ENCODE peak calls at places on chromosomes 2 and 18, in five cellular contexts. N is neural progenitor cell; A is CD8-positive, alpha-beta T cell; G is transverse colon; O is CD4-positive, alpha-beta T cell. E is an unnamed sample. For H3K27me3, the result is how much of the 10 kb centered on the place peaks cover.

GRCh38 chr2:77228379-77228778 is 293.8 kb downstream of the LRRTM4 start:
- DNase-seq in N (no peak), A (no peak), G (no peak), O (no peak), E (peak)

GRCh38 chr2:76850969-76851368 is 671.2 kb downstream of the LRRTM4 start:
- DNase-seq in N (no peak), A (no peak), G (no peak), O (no peak), E (no peak)

GRCh38 chr2:43276962-43277383 is 50.6 kb upstream of the ZFP36L2 start:
- DNase-seq in N (no peak), A (no peak), G (no peak), O (no peak), E (no peak)

GRCh38 chr18:10055125-10055750 is 141.4 kb downstream of the VAPA start:
- DNase-seq in N (no peak), A (no peak), G (no peak), O (no peak), E (no peak)

GRCh38 chr18:54875063-54875462 is 46.8 kb downstream of the RAB27B start:
- DNase-seq in N (no peak), A (no peak), G (no peak), O (no peak), E (no peak)

GRCh38 chr2:95025406-95026319 is at the start of gene MAL:
- DNase-seq in N (peak), A (peak), G (no peak), O (peak), E (peak)

GRCh38 chr2:44705356-44705755 is 236.1 kb upstream of the SIX3 start:
- DNase-seq in N (peak), A (no peak), G (no peak), O (no peak), E (peak)

GRCh38 chr18:22667616-22668422 is 250.1 kb upstream of the CTAGE1 start:
- DNase-seq in N (no peak), A (no peak), G (no peak), O (no peak), E (no peak)

GRCh38 chr2:136527560-136527959 is 237.8 kb upstream of the THSD7B start:
- DNase-seq in N (peak), A (no peak), G (no peak), O (no peak), E (no peak)

GRCh38 chr2:20444993-20445910 is 1.6 kb upstream of the RHOB start:
- DNase-seq in N (no peak), A (no peak), G (peak), O (no peak), E (peak)

GRCh38 chr2:207790898-207791297 is 21.2 kb upstream of the FZD5 start:
- DNase-seq in N (no peak), A (no peak), G (no peak), O (no peak), E (no peak)

GRCh38 chr18:80159713-80160636 is 50.9 kb downstream of the ADNP2 start:
- DNase-seq in N (no peak), A (peak), G (no peak), O (peak), E (no peak)

GRCh38 chr18:58549814-58550339 is 79.0 kb downstream of the ALPK2 start:
- DNase-seq in N (no peak), A (no peak), G (peak), O (no peak), E (no peak)

GRCh38 chr2:20203521-20204225 is 21.3 kb downstream of the SDC1 start:
- DNase-seq in N (no peak), A (no peak), G (no peak), O (no peak), E (no peak)

GRCh38 chr2:234869969-234870368 is 81.8 kb upstream of the SH3BP4 start:
- DNase-seq in N (no peak), A (no peak), G (no peak), O (no peak), E (no peak)

GRCh38 chr18:32318581-32318980 is 128.7 kb downstream of the MEP1B start:
- DNase-seq in N (no peak), A (no peak), G (no peak), O (no peak), E (no peak)

GRCh38 chr18:50848038-50848437 is 28.2 kb upstream of the MRO start:
- DNase-seq in N (no peak), A (no peak), G (no peak), O (no peak), E (no peak)

GRCh38 chr2:199602271-199602895 is 144.6 kb upstream of the SATB2 start:
- DNase-seq in N (peak), A (no peak), G (peak), O (no peak), E (peak)

GRCh38 chr2:167491788-167492187 is 603.5 kb downstream of the XIRP2 start:
- DNase-seq in N (no peak), A (no peak), G (no peak), O (no peak), E (no peak)

GRCh38 chr18:24933345-24933744 is 418.6 kb downstream of the ZNF521 start:
- DNase-seq in N (no peak), A (no peak), G (no peak), O (no peak), E (no peak)

GRCh38 chr2:120844098-120844738 is 108.5 kb downstream of the GLI2 start:
- DNase-seq in N (no peak), A (no peak), G (no peak), O (no peak), E (no peak)

GRCh38 chr2:86281066-86281700 is 56.2 kb downstream of the REEP1 start:
- DNase-seq in N (no peak), A (no peak), G (no peak), O (no peak), E (no peak)
- H3K27me3 ChIP-seq in N (under half), A (under half), G (under half), O (under half), E (under half)

GRCh38 chr2:217030081-217030480 is 170.2 kb upstream of the TNP1 start:
- DNase-seq in N (no peak), A (no peak), G (no peak), O (no peak), E (no peak)
- H3K27me3 ChIP-seq in N (under half), A (under half), G (under half), O (under half), E (under half)

DNA sequence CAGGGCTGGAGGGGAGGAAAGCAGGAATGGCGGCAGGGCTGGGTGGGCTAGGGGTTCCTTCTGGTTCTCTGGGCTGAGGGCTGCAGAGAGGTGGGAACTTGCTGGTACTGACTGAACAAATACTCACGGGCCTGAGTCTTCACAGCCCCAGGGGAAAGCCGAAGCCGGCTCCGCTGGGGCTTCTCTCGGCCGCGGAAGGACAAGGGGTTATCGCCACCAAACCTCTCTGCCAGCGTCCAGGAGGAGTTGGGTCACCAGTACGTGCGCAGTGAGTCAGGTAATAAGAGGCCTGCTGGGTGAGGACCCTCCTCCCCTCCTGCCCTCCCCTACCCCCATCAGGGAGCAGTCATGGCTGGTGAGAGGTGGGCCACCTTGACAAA is 13.5 kb upstream of the GMPPA start:
- DNase-seq in N (no peak), A (no peak), G (no peak), O (no peak), E (no peak)
- H3K27me3 ChIP-seq in N (half or more), A (under half), G (half or more), O (half or more), E (under half)

DNA sequence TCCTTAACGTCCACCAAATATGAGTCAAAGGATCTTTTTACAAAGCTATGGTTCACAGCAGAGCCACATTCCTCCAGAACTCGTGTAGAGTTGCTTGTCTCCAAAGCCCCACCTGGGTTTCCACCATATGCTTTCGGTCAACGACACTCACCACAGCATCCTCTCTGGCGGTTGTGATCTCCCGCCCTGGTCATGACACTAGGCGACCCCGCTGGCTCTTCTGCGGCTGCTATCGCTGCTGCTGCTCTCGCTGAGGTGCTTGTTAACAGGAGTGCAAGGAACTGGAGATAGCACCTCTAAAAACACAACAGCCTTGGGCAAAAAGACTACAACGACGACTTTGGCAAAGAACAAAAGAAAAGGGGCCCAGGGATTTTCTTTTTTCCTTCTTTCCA is 322 bp downstream of the SLC40A1 start:
- DNase-seq in N (peak), A (no peak), G (peak), O (peak), E (peak)
- H3K27me3 ChIP-seq in N (half or more), A (under half), G (under half), O (under half), E (under half)

GRCh38 chr2:222554511-222554910 is 101.4 kb downstream of the FARSB start:
- DNase-seq in N (no peak), A (no peak), G (no peak), O (no peak), E (no peak)
- H3K27me3 ChIP-seq in N (under half), A (under half), G (under half), O (under half), E (under half)

DNA sequence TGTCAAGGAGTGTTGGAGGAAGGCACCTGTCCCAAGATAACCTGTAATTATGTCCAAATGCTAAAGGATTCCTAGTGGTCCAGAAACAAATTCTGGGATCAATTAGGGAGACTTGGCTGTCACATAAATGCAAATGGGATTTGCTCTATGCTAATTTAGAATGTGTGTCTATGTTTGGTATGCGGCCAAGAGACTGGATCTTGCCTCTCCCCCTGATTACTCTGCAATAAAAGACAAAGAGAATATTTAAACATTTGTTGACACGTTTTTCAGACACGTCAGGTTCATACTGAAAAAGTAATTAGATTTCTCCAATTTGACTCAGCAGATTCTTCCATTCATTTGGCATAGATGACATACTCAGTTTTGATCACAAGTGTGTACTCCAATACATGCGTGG is 7.5 kb downstream of the ANTXR1 start:
- DNase-seq in N (no peak), A (no peak), G (no peak), O (no peak), E (no peak)
- H3K27me3 ChIP-seq in N (under half), A (under half), G (under half), O (under half), E (under half)

GRCh38 chr18:31044926-31045325 is 2.4 kb upstream of the DSC3 start:
- DNase-seq in N (no peak), A (no peak), G (no peak), O (no peak), E (no peak)

GRCh38 chr18:31046916-31047315 is 4.4 kb upstream of the DSC3 start:
- DNase-seq in N (no peak), A (no peak), G (no peak), O (no peak), E (no peak)

GRCh38 chr18:31050635-31051034 is 8.1 kb upstream of the DSC3 start:
- DNase-seq in N (no peak), A (no peak), G (no peak), O (no peak), E (no peak)

GRCh38 chr18:31045599-31045998 is 3.1 kb upstream of the DSC3 start:
- DNase-seq in N (no peak), A (no peak), G (no peak), O (no peak), E (no peak)

DNA sequence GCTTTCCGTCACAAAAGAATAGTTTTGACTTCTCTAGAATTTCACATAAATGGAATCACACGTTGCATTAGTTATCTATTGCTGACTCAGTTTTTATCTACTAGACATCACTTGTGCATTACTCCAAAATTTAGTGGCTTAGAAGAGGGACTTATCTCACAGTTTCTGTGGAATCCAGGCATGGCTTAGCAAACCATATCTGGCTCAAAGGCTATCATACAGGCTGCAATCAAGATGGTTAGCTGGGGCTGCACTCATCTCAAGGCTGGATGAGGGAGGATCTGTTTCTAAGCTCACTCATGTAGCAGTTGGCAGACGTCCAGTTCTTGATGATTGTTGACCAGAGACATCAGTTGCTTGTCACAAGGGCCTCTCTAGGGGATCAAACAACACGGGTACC is 6.6 kb upstream of the DSC3 start:
- DNase-seq in N (no peak), A (no peak), G (no peak), O (no peak), E (no peak)
- H3K27me3 ChIP-seq in N (under half), A (under half), G (under half), O (under half), E (under half)

GRCh38 chr2:68158134-68158447 is 403 bp downstream of the PNO1 start:
- DNase-seq in N (no peak), A (no peak), G (no peak), O (no peak), E (no peak)
- H3K27me3 ChIP-seq in N (under half), A (under half), G (under half), O (under half), E (under half)